ENCODE peak calls at places on chromosomes 2 and 18, in seven cellular contexts. One of them, this sample, is unnamed.
A peak's percentile ranks its signal among the peaks of the same experiment; 100 is the strongest.

GRCh38 chr2:215832791-215833190 is 180.6 kb downstream of the MREG start:
- DNase-seq in SK-N-SH: no peak
- DNase-seq in HCT116: no peak
- DNase-seq in HepG2: peak; percentile 39
- DNase-seq in H1: no peak
- DNase-seq in K562: no peak
- DNase-seq in GM12878: no peak
- DNase-seq in this sample: no peak

GRCh38 chr2:210626849-210627248 is 70.5 kb downstream of the CPS1 start:
- DNase-seq in SK-N-SH: no peak
- DNase-seq in HCT116: no peak
- DNase-seq in HepG2: peak; percentile 3
- DNase-seq in H1: no peak
- DNase-seq in K562: no peak
- DNase-seq in GM12878: no peak
- DNase-seq in this sample: peak; percentile 2

GRCh38 chr2:112048887-112049286 is 6.2 kb upstream of the TMEM87B start:
- DNase-seq in SK-N-SH: peak; percentile 42
- DNase-seq in HCT116: peak; percentile 59
- DNase-seq in HepG2: peak; percentile 71
- DNase-seq in H1: no peak
- DNase-seq in K562: peak; percentile 29
- DNase-seq in GM12878: no peak
- DNase-seq in this sample: peak; percentile 84

GRCh38 chr2:20584045-20584636 is 66.8 kb downstream of the HS1BP3 start:
- DNase-seq in SK-N-SH: no peak
- DNase-seq in HCT116: peak; percentile 49
- DNase-seq in HepG2: no peak
- DNase-seq in H1: no peak
- DNase-seq in K562: no peak
- DNase-seq in GM12878: no peak
- DNase-seq in this sample: no peak

GRCh38 chr2:65728477-65729180 is 296.2 kb upstream of the SPRED2 start:
- DNase-seq in SK-N-SH: no peak
- DNase-seq in HCT116: peak; percentile 48
- DNase-seq in HepG2: no peak
- DNase-seq in H1: no peak
- DNase-seq in K562: no peak
- DNase-seq in GM12878: no peak
- DNase-seq in this sample: no peak

GRCh38 chr2:121046335-121046734 is 238.7 kb downstream of the TFCP2L1 start:
- DNase-seq in SK-N-SH: no peak
- DNase-seq in HCT116: no peak
- DNase-seq in HepG2: no peak
- DNase-seq in H1: no peak
- DNase-seq in K562: no peak
- DNase-seq in GM12878: no peak
- DNase-seq in this sample: no peak

GRCh38 chr2:118535818-118536212 is 311.6 kb downstream of the EN1 start:
- DNase-seq in SK-N-SH: no peak
- DNase-seq in HCT116: no peak
- DNase-seq in HepG2: no peak
- DNase-seq in H1: no peak
- DNase-seq in K562: no peak
- DNase-seq in GM12878: no peak
- DNase-seq in this sample: no peak

GRCh38 chr2:184685999-184686841 is 87.9 kb downstream of the ZNF804A start:
- DNase-seq in SK-N-SH: no peak
- DNase-seq in HCT116: no peak
- DNase-seq in HepG2: no peak
- DNase-seq in H1: no peak
- DNase-seq in K562: no peak
- DNase-seq in GM12878: no peak
- DNase-seq in this sample: no peak

GRCh38 chr2:160406591-160407392 is 86.8 kb downstream of the RBMS1 start:
- DNase-seq in SK-N-SH: peak; percentile 76
- DNase-seq in HCT116: peak; percentile 24
- DNase-seq in HepG2: peak; percentile 35
- DNase-seq in H1: peak; percentile 72
- DNase-seq in K562: no peak
- DNase-seq in GM12878: no peak
- DNase-seq in this sample: peak; percentile 77

GRCh38 chr2:160402997-160403979 is 90.3 kb downstream of the RBMS1 start:
- DNase-seq in SK-N-SH: no peak
- DNase-seq in HCT116: peak; percentile 19
- DNase-seq in HepG2: no peak
- DNase-seq in H1: no peak
- DNase-seq in K562: no peak
- DNase-seq in GM12878: no peak
- DNase-seq in this sample: peak; percentile 41

GRCh38 chr2:160402498-160402897 is 91.1 kb downstream of the RBMS1 start:
- DNase-seq in SK-N-SH: no peak
- DNase-seq in HCT116: no peak
- DNase-seq in HepG2: no peak
- DNase-seq in H1: no peak
- DNase-seq in K562: no peak
- DNase-seq in GM12878: no peak
- DNase-seq in this sample: no peak

GRCh38 chr2:160407393-160408204 is 86.0 kb downstream of the RBMS1 start:
- DNase-seq in SK-N-SH: peak; percentile 89
- DNase-seq in HCT116: no peak
- DNase-seq in HepG2: peak; percentile 31
- DNase-seq in H1: peak; percentile 75
- DNase-seq in K562: peak; percentile 19
- DNase-seq in GM12878: no peak
- DNase-seq in this sample: peak; percentile 60

GRCh38 chr2:160405077-160405865 is 88.3 kb downstream of the RBMS1 start:
- DNase-seq in SK-N-SH: no peak
- DNase-seq in HCT116: no peak
- DNase-seq in HepG2: no peak
- DNase-seq in H1: no peak
- DNase-seq in K562: no peak
- DNase-seq in GM12878: no peak
- DNase-seq in this sample: no peak
- H4K20me1 ChIP-seq in SK-N-SH: peaks cover 55% of the 10 kb centered on the region
- H4K20me1 ChIP-seq in HCT116: no peaks in the 10 kb centered on the region
- H4K20me1 ChIP-seq in HepG2: peaks cover 79% of the 10 kb centered on the region
- H4K20me1 ChIP-seq in H1: peaks cover 30% of the 10 kb centered on the region
- H4K20me1 ChIP-seq in K562: no peaks in the 10 kb centered on the region
- H4K20me1 ChIP-seq in GM12878: no peaks in the 10 kb centered on the region
- H4K20me1 ChIP-seq in this sample: peaks cover 16% of the 10 kb centered on the region

DNA sequence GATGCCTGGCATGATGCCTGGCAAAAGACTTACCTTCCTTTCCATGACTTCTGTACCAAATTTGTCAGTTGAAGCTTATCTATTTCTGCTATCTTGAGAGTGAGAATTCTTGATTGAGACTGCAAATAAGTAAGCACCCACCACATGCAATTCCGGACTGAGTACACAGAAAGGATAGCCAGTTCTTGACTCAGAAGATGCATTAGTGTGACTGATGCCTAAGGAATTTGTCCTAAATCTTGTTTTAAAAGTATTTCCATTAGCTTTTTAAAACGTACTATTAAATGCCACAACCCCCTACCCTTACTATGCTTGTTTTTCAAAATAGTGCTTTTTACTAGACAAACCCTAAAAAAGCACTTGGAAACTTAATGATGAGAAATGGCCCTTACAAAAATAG is 545 bp downstream of the MPP4 start:
- DNase-seq in SK-N-SH: no peak
- DNase-seq in HCT116: no peak
- DNase-seq in HepG2: no peak
- DNase-seq in H1: no peak
- DNase-seq in K562: no peak
- DNase-seq in GM12878: no peak
- DNase-seq in this sample: peak; percentile 78
- TF ChIP-seq MAX in SK-N-SH: peak; percentile 65
- TF ChIP-seq MAX in HCT116: no peak
- TF ChIP-seq MAX in HepG2: no peak
- TF ChIP-seq MAX in H1: no peak
- TF ChIP-seq MAX in K562: no peak
- TF ChIP-seq MAX in GM12878: no peak
- TF ChIP-seq MAX in this sample: no peak

DNA sequence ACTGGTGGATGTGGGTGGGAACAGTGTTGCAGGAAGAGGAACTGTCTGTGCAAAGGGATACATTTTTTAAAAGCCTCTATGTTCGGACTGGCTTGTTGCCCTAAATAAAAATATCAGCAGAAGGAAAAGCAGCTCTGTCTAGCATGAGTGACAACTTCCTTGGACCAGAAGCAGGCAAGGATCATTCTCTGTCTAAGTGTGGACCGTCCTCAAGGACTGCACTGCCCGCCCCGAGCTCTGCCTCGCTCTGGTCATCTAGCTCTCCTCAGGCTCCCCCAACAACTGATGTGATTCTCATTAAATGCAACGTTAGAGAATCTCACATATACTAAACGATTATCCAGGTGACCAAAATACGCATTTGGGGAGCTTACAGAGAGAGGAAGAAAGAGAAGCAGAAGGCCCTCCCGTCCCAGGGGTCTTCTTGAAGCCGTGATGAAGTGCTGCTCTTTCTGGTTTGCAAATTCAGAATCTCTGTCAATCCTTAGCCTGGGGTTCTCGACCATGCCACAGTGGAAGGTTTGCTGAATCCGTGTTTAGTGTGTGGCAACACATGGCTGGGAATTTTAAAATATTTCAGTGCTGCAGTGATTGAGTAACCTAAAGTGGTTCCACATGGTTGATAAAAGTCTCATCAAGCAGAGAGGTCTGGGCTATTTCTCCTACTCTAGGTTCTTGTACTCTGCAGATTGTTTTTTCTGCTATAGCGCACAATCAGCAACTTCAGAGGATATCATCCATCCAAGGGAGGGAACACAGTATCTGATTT is 173.1 kb upstream of the TRIB2 start:
- DNase-seq in SK-N-SH: peak; percentile 30
- DNase-seq in HCT116: no peak
- DNase-seq in HepG2: no peak
- DNase-seq in H1: no peak
- DNase-seq in K562: no peak
- DNase-seq in GM12878: no peak
- DNase-seq in this sample: no peak
- H3K4me2 ChIP-seq in SK-N-SH: no peak overlapping the region
- H3K4me2 ChIP-seq in HCT116: no peak overlapping the region
- H3K4me2 ChIP-seq in HepG2: no peak overlapping the region
- H3K4me2 ChIP-seq in H1: no peak overlapping the region
- H3K4me2 ChIP-seq in K562: no peak overlapping the region
- H3K4me2 ChIP-seq in GM12878: peak overlapping the region; percentile 45
- H3K4me2 ChIP-seq in this sample: no peak overlapping the region

GRCh38 chr18:76448262-76449109 is 46.6 kb downstream of the ZNF516 start:
- DNase-seq in SK-N-SH: no peak
- DNase-seq in HCT116: no peak
- DNase-seq in HepG2: no peak
- DNase-seq in H1: no peak
- DNase-seq in K562: no peak
- DNase-seq in GM12878: no peak
- DNase-seq in this sample: no peak
- H4K20me1 ChIP-seq in SK-N-SH: peaks cover 6% of the 10 kb centered on the region
- H4K20me1 ChIP-seq in HCT116: no peaks in the 10 kb centered on the region
- H4K20me1 ChIP-seq in HepG2: peaks cover 90% of the 10 kb centered on the region
- H4K20me1 ChIP-seq in H1: peaks cover 5% of the 10 kb centered on the region
- H4K20me1 ChIP-seq in K562: no peaks in the 10 kb centered on the region
- H4K20me1 ChIP-seq in GM12878: peaks cover 4% of the 10 kb centered on the region
- H4K20me1 ChIP-seq in this sample: no peaks in the 10 kb centered on the region

This sample was measured in endothelial cell of umbilical vein.